ENCODE peak calls at places on chromosomes 3 and 15, in seven cellular contexts. T is NCI-H2171, Q is T-helper 1 cell, Y is ovary, A is HS-5, B is dorsolateral prefrontal cortex, O is MV-4-11. L is an unnamed sample.

GRCh38 chr15:78228356-78228996 is 5.9 kb downstream of the ACSBG1 start:
- DNase-seq in B (no peak), O (no peak), Q (no peak), T (no peak), Y (no peak), A (no peak), L (no peak)

GRCh38 chr3:23992051-23992628 is 47.1 kb downstream of the NR1D2 start:
- DNase-seq in A (no peak), T (peak), O (no peak), Y (no peak), Q (no peak), B (no peak), L (no peak)

GRCh38 chr15:73329501-73330200 is 39.1 kb downstream of the HCN4 start:
- DNase-seq in T (no peak), B (no peak), Y (no peak), A (no peak), O (no peak), Q (no peak), L (no peak)

GRCh38 chr3:52268036-52268435 is 10.4 kb downstream of the WDR82 start:
- DNase-seq in B (no peak), Y (no peak), O (no peak), Q (no peak), T (no peak), A (no peak), L (no peak)

GRCh38 chr3:64223809-64224570 is 1.3 kb downstream of the PRICKLE2 start:
- DNase-seq in Q (no peak), O (no peak), Y (no peak), B (peak), A (no peak), T (no peak), L (no peak)

GRCh38 chr15:67755264-67755663 is 70.0 kb upstream of the SKOR1 start:
- DNase-seq in Y (no peak), B (no peak), Q (no peak), T (no peak), A (no peak), O (no peak), L (no peak)

GRCh38 chr3:173938159-173938558 is 540.6 kb downstream of the NLGN1 start:
- DNase-seq in O (no peak), T (no peak), B (no peak), Q (no peak), Y (no peak), A (no peak), L (no peak)

GRCh38 chr3:72818092-72818721 is 30.0 kb downstream of the SHQ1 start:
- DNase-seq in Y (no peak), O (no peak), A (no peak), Q (no peak), T (peak), B (no peak), L (peak)

GRCh38 chr3:106392905-106393304 is 524.1 kb upstream of the CBLB start:
- DNase-seq in O (no peak), A (no peak), T (no peak), Q (no peak), Y (no peak), B (no peak), L (no peak)

GRCh38 chr3:50441818-50442217 is 61.6 kb downstream of the CACNA2D2 start:
- DNase-seq in B (no peak), T (no peak), A (no peak), Q (no peak), O (no peak), Y (no peak), L (no peak)

GRCh38 chr3:12345141-12345561 is 56.3 kb downstream of the PPARG start:
- DNase-seq in Y (no peak), O (no peak), T (no peak), B (no peak), Q (no peak), A (peak), L (peak)

GRCh38 chr3:64685331-64685799 is 2.4 kb downstream of the ADAMTS9 start:
- DNase-seq in Y (peak), B (peak), A (no peak), O (no peak), Q (no peak), T (no peak), L (no peak)

GRCh38 chr3:59818033-59818936 is 768.5 kb upstream of the CFAP20DC start:
- DNase-seq in Y (peak), O (peak), Q (no peak), B (peak), A (peak), T (no peak), L (peak)

GRCh38 chr3:149080011-149080698 is 6.2 kb downstream of the HLTF start:
- DNase-seq in T (no peak), O (no peak), A (no peak), Q (no peak), B (no peak), Y (no peak), L (no peak)

GRCh38 chr15:48939686-48940085 is 24.0 kb downstream of the SHC4 start:
- DNase-seq in Y (no peak), T (no peak), O (no peak), A (peak), B (no peak), Q (no peak), L (no peak)

GRCh38 chr15:69576035-69576526 is 123.5 kb downstream of the RPLP1 start:
- DNase-seq in A (no peak), Y (peak), T (peak), Q (peak), O (peak), B (peak), L (peak)

GRCh38 chr3:66407281-66408218 is 93.3 kb downstream of the LRIG1 start:
- DNase-seq in O (no peak), T (no peak), Y (peak), Q (peak), B (peak), A (no peak), L (peak)

GRCh38 chr15:84402856-84403608 is 167.5 kb downstream of the GOLGA6L4 start:
- DNase-seq in A (no peak), O (no peak), Q (no peak), B (no peak), Y (peak), T (no peak), L (no peak)

GRCh38 chr15:40981186-40981585 is 27.9 kb downstream of the CHAC1 start:
- DNase-seq in O (no peak), Y (no peak), T (no peak), Q (no peak), A (no peak), B (no peak), L (no peak)

GRCh38 chr3:42090973-42091731 is at the start of gene TRAK1:
- DNase-seq in Y (no peak), A (no peak), B (no peak), O (no peak), T (no peak), Q (no peak), L (no peak)

GRCh38 chr15:55403531-55403930 is 4.6 kb downstream of the CCPG1 start:
- DNase-seq in T (no peak), Y (no peak), O (peak), Q (no peak), A (no peak), B (no peak), L (no peak)

GRCh38 chr3:11212301-11212613 is 58.0 kb downstream of the HRH1 start:
- DNase-seq in Q (no peak), A (no peak), B (no peak), O (no peak), Y (no peak), T (no peak), L (peak)

GRCh38 chr15:101347454-101347853 is 52.4 kb upstream of the SNRPA1 start:
- DNase-seq in B (no peak), T (no peak), O (no peak), Q (no peak), A (no peak), Y (no peak), L (no peak)

GRCh38 chr15:96070636-96071035 is 259.9 kb upstream of the NR2F2 start:
- DNase-seq in O (no peak), T (no peak), Y (no peak), A (no peak), B (no peak), Q (no peak), L (no peak)

GRCh38 chr15:42137461-42138261 is 18.8 kb downstream of the PLA2G4F start:
- DNase-seq in Y (peak), Q (peak), T (peak), O (peak), A (peak), B (no peak), L (peak)

GRCh38 chr3:20055020-20055775 is 15.0 kb downstream of the KAT2B start:
- DNase-seq in O (no peak), B (no peak), A (no peak), Q (no peak), T (peak), Y (no peak), L (no peak)

GRCh38 chr3:111617912-111618601 is 22.9 kb upstream of the ZBED2 start:
- DNase-seq in O (no peak), Q (no peak), Y (no peak), B (no peak), T (no peak), A (no peak), L (no peak)

L was measured in HCT116.